ENCODE peak calls at places on chromosomes 2 and 18, in four cellular contexts. One of them, this sample, is unnamed.

GRCh38 chr18:76098728-76099514 is 396.1 kb downstream of the ZNF516 start:
- DNase-seq in OCI-LY7: no peak
- DNase-seq in CD8-positive, alpha-beta memory T cell: no peak
- DNase-seq in CD4-positive, alpha-beta T cell: no peak
- DNase-seq in this sample: no peak

GRCh38 chr18:21167641-21168372 is 56.2 kb upstream of the ROCK1 start:
- DNase-seq in CD4-positive, alpha-beta T cell: no peak
- DNase-seq in CD8-positive, alpha-beta memory T cell: no peak
- DNase-seq in OCI-LY7: no peak
- DNase-seq in this sample: no peak

GRCh38 chr2:213091765-213092164 is 59.6 kb downstream of the IKZF2 start:
- DNase-seq in OCI-LY7: no peak
- DNase-seq in CD8-positive, alpha-beta memory T cell: no peak
- DNase-seq in CD4-positive, alpha-beta T cell: no peak
- DNase-seq in this sample: no peak

GRCh38 chr2:150569761-150570160 is 82.3 kb upstream of the RND3 start:
- DNase-seq in CD4-positive, alpha-beta T cell: no peak
- DNase-seq in CD8-positive, alpha-beta memory T cell: no peak
- DNase-seq in OCI-LY7: no peak
- DNase-seq in this sample: no peak

GRCh38 chr18:8003878-8004675 is 437.0 kb downstream of the PTPRM start:
- DNase-seq in CD8-positive, alpha-beta memory T cell: no peak
- DNase-seq in CD4-positive, alpha-beta T cell: no peak
- DNase-seq in OCI-LY7: no peak
- DNase-seq in this sample: no peak

GRCh38 chr2:239302083-239302807 is 98.6 kb downstream of the HDAC4 start:
- DNase-seq in CD8-positive, alpha-beta memory T cell: no peak
- DNase-seq in CD4-positive, alpha-beta T cell: no peak
- DNase-seq in OCI-LY7: no peak
- DNase-seq in this sample: peak; percentile 1

GRCh38 chr2:39696838-39697237 is 31.1 kb downstream of the TMEM178A start:
- DNase-seq in OCI-LY7: peak; percentile 6
- DNase-seq in CD4-positive, alpha-beta T cell: no peak
- DNase-seq in CD8-positive, alpha-beta memory T cell: no peak
- DNase-seq in this sample: no peak

GRCh38 chr2:218024336-218024735 is 21.5 kb upstream of the TNS1 start:
- DNase-seq in CD8-positive, alpha-beta memory T cell: no peak
- DNase-seq in OCI-LY7: no peak
- DNase-seq in CD4-positive, alpha-beta T cell: no peak
- DNase-seq in this sample: no peak

GRCh38 chr18:35474884-35475283 is 22.9 kb downstream of the INO80C start:
- DNase-seq in CD8-positive, alpha-beta memory T cell: no peak
- DNase-seq in OCI-LY7: no peak
- DNase-seq in CD4-positive, alpha-beta T cell: no peak
- DNase-seq in this sample: no peak

GRCh38 chr2:185510060-185510459 is 228.5 kb upstream of the FSIP2 start:
- DNase-seq in CD4-positive, alpha-beta T cell: no peak
- DNase-seq in CD8-positive, alpha-beta memory T cell: no peak
- DNase-seq in OCI-LY7: no peak
- DNase-seq in this sample: no peak

GRCh38 chr2:185502351-185502750 is 236.3 kb upstream of the FSIP2 start:
- DNase-seq in CD8-positive, alpha-beta memory T cell: no peak
- DNase-seq in CD4-positive, alpha-beta T cell: no peak
- DNase-seq in OCI-LY7: no peak
- DNase-seq in this sample: no peak

GRCh38 chr2:185511925-185512324 is 226.7 kb upstream of the FSIP2 start:
- DNase-seq in OCI-LY7: no peak
- DNase-seq in CD8-positive, alpha-beta memory T cell: no peak
- DNase-seq in CD4-positive, alpha-beta T cell: no peak
- DNase-seq in this sample: no peak

GRCh38 chr2:185507703-185508102 is 230.9 kb upstream of the FSIP2 start:
- DNase-seq in OCI-LY7: no peak
- DNase-seq in CD4-positive, alpha-beta T cell: no peak
- DNase-seq in CD8-positive, alpha-beta memory T cell: no peak
- DNase-seq in this sample: no peak
- H3K9me3 ChIP-seq in OCI-LY7: peaks cover 8% of the 10 kb centered on the region
- H3K9me3 ChIP-seq in CD4-positive, alpha-beta T cell: peaks cover 26% of the 10 kb centered on the region
- H3K9me3 ChIP-seq in CD8-positive, alpha-beta memory T cell: peaks cover 14% of the 10 kb centered on the region
- H3K9me3 ChIP-seq in this sample: no peaks in the 10 kb centered on the region

GRCh38 chr2:4454907-4455306 is 751.5 kb downstream of the DCDC2C start:
- DNase-seq in OCI-LY7: no peak
- DNase-seq in CD4-positive, alpha-beta T cell: no peak
- DNase-seq in CD8-positive, alpha-beta memory T cell: no peak
- DNase-seq in this sample: no peak
- H3K9me3 ChIP-seq in OCI-LY7: no peaks in the 10 kb centered on the region
- H3K9me3 ChIP-seq in CD4-positive, alpha-beta T cell: peaks cover 5% of the 10 kb centered on the region
- H3K9me3 ChIP-seq in CD8-positive, alpha-beta memory T cell: no peaks in the 10 kb centered on the region
- H3K9me3 ChIP-seq in this sample: no peaks in the 10 kb centered on the region

DNA sequence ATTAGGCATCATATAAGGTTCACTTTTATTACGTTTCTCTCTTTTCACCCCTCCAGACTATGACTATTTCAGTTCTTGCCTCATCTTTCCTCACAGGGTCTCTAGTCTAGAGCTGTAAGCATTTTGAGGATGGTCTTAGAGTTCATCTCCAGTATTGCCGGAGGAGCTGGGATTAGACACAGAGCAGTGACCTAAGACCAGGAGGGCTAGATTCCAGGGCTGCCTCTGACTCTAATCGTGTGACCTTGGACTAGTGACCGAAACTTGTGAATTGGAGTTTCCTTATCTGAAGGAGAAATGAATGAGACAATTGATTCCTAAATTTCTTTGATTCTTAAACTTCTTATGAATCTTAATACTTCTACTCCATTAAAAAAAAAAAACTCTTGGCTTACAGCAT is 195.4 kb upstream of the APCDD1 start:
- DNase-seq in CD4-positive, alpha-beta T cell: no peak
- DNase-seq in OCI-LY7: no peak
- DNase-seq in CD8-positive, alpha-beta memory T cell: no peak
- DNase-seq in this sample: no peak
- H3K9me3 ChIP-seq in CD4-positive, alpha-beta T cell: no peaks in the 10 kb centered on the region
- H3K9me3 ChIP-seq in OCI-LY7: no peaks in the 10 kb centered on the region
- H3K9me3 ChIP-seq in CD8-positive, alpha-beta memory T cell: no peaks in the 10 kb centered on the region
- H3K9me3 ChIP-seq in this sample: no peaks in the 10 kb centered on the region

GRCh38 chr18:6374935-6375529 is 39.7 kb downstream of the L3MBTL4 start:
- DNase-seq in OCI-LY7: no peak
- DNase-seq in CD4-positive, alpha-beta T cell: no peak
- DNase-seq in CD8-positive, alpha-beta memory T cell: no peak
- DNase-seq in this sample: no peak
- H3K9me3 ChIP-seq in OCI-LY7: no peaks in the 10 kb centered on the region
- H3K9me3 ChIP-seq in CD4-positive, alpha-beta T cell: no peaks in the 10 kb centered on the region
- H3K9me3 ChIP-seq in CD8-positive, alpha-beta memory T cell: no peaks in the 10 kb centered on the region
- H3K9me3 ChIP-seq in this sample: no peaks in the 10 kb centered on the region

This sample was measured in T-helper 17 cell.